ENCODE peak calls at places on chromosomes 5 and 9, in six cellular contexts. T is uterus; F is heart right ventricle; X is CD4-positive, CD25-positive, alpha-beta regulatory T cell; D is mucosa of descending colon; I is fibroblast of lung. L is an unnamed sample.

GRCh38 chr9:126462617-126463016 is 136.0 kb downstream of the MVB12B start:
- DNase-seq in D (no peak), I (no peak), X (no peak), F (no peak), T (no peak), L (no peak)

GRCh38 chr5:43874772-43875171 is 271.8 kb downstream of the NNT start:
- DNase-seq in X (no peak), F (no peak), I (peak), T (no peak), D (no peak), L (peak)

GRCh38 chr5:132472431-132472830 is 18.1 kb downstream of the IRF1 start:
- DNase-seq in I (no peak), D (no peak), X (no peak), T (peak), F (no peak), L (no peak)

GRCh38 chr9:36486454-36486932 is 86.2 kb upstream of the MELK start:
- DNase-seq in T (no peak), X (no peak), D (no peak), F (no peak), I (no peak), L (peak)

GRCh38 chr9:136696502-136696901 is 9.2 kb upstream of the AGPAT2 start:
- DNase-seq in F (no peak), D (peak), X (no peak), I (no peak), T (no peak), L (no peak)

GRCh38 chr5:134913795-134914194 is 8.9 kb downstream of the PCBD2 start:
- DNase-seq in D (no peak), F (no peak), I (no peak), T (no peak), X (no peak), L (no peak)

GRCh38 chr9:2662496-2662895 is 40.9 kb downstream of the VLDLR start:
- DNase-seq in F (no peak), T (no peak), I (no peak), D (no peak), X (no peak), L (no peak)

GRCh38 chr5:42944989-42945388 is 95.1 kb downstream of the ANXA2R start:
- DNase-seq in F (no peak), D (no peak), T (no peak), I (peak), X (no peak), L (peak)

GRCh38 chr9:17005085-17005484 is 129.8 kb upstream of the CNTLN start:
- DNase-seq in I (peak), T (peak), F (peak), X (no peak), D (peak), L (peak)

GRCh38 chr9:29213374-29214161 is 1640.3 kb upstream of the C9orf72 start:
- DNase-seq in F (no peak), X (no peak), I (no peak), T (peak), D (no peak), L (no peak)

GRCh38 chr9:98867434-98868168 is 60.1 kb downstream of the GALNT12 start:
- DNase-seq in X (no peak), D (peak), I (peak), T (peak), F (peak), L (peak)

GRCh38 chr9:97386733-97387503 is 25.0 kb upstream of the TDRD7 start:
- DNase-seq in I (peak), X (peak), F (peak), T (peak), D (peak), L (peak)

GRCh38 chr9:98995059-98995665 is 51.5 kb downstream of the COL15A1 start:
- DNase-seq in T (peak), D (no peak), X (no peak), I (peak), F (peak), L (peak)

GRCh38 chr9:84701801-84702200 is 32.3 kb downstream of the NTRK2 start:
- DNase-seq in T (no peak), I (no peak), D (no peak), X (no peak), F (no peak), L (no peak)

GRCh38 chr9:82934949-82935348 is 128.0 kb downstream of the RASEF start:
- DNase-seq in I (peak), T (no peak), D (no peak), X (no peak), F (no peak), L (peak)

GRCh38 chr9:33415152-33416038 is 13.0 kb upstream of the AQP7 start:
- DNase-seq in D (peak), T (peak), F (peak), I (peak), X (peak), L (no peak)

GRCh38 chr9:68685770-68686169 is 19.3 kb upstream of the PIP5K1B start:
- DNase-seq in D (no peak), F (no peak), T (no peak), I (no peak), X (no peak), L (no peak)

GRCh38 chr5:5422819-5423515 is 490 bp downstream of the ICE1 start:
- DNase-seq in F (no peak), I (no peak), T (no peak), X (no peak), D (no peak), L (no peak)

GRCh38 chr5:59485629-59486439 is 407.7 kb downstream of the PDE4D start:
- DNase-seq in I (peak), F (no peak), X (no peak), T (no peak), D (no peak), L (no peak)

DNA sequence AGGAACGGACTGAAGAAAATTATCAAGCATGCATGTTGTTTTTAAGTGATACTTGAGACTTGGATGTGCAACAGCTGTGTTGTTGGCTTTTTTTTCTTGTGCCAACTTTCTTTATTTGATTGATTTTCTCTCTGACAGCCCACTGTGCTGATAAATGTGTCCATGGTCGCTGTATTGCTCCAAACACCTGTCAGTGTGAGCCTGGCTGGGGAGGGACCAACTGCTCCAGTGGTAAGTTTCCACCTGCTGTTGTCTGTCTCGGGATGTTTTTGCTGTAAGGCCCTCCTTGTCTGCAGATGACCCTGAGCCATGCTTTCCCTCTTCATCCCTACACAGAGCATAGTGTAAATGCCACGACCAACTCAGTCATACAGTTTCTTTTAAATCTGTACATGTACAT is 79.2 kb downstream of the MEGF10 start:
- DNase-seq in T (no peak), D (no peak), I (no peak), X (no peak), F (no peak), L (no peak)
- H3K4me3 ChIP-seq in T (no peak), D (no peak), I (no peak), X (no peak), F (no peak), L (no peak)

GRCh38 chr9:70602364-70603019 is 188.0 kb upstream of the KLF9 start:
- DNase-seq in X (peak), T (peak), F (no peak), I (peak), D (no peak), L (peak)

GRCh38 chr9:70601000-70601929 is 186.8 kb upstream of the KLF9 start:
- DNase-seq in T (peak), X (no peak), F (peak), D (peak), I (peak), L (peak)

GRCh38 chr9:70603020-70603411 is 188.6 kb upstream of the KLF9 start:
- DNase-seq in F (no peak), X (no peak), T (no peak), D (no peak), I (no peak), L (no peak)

GRCh38 chr9:70597886-70598285 is 183.4 kb upstream of the KLF9 start:
- DNase-seq in X (no peak), F (no peak), T (no peak), I (no peak), D (no peak), L (no peak)

GRCh38 chr9:70600479-70600878 is 186.0 kb upstream of the KLF9 start:
- DNase-seq in D (no peak), T (peak), X (no peak), I (peak), F (no peak), L (peak)
- H3K4me3 ChIP-seq in D (no peak), T (no peak), X (no peak), I (no peak), F (no peak), L (peak)

DNA sequence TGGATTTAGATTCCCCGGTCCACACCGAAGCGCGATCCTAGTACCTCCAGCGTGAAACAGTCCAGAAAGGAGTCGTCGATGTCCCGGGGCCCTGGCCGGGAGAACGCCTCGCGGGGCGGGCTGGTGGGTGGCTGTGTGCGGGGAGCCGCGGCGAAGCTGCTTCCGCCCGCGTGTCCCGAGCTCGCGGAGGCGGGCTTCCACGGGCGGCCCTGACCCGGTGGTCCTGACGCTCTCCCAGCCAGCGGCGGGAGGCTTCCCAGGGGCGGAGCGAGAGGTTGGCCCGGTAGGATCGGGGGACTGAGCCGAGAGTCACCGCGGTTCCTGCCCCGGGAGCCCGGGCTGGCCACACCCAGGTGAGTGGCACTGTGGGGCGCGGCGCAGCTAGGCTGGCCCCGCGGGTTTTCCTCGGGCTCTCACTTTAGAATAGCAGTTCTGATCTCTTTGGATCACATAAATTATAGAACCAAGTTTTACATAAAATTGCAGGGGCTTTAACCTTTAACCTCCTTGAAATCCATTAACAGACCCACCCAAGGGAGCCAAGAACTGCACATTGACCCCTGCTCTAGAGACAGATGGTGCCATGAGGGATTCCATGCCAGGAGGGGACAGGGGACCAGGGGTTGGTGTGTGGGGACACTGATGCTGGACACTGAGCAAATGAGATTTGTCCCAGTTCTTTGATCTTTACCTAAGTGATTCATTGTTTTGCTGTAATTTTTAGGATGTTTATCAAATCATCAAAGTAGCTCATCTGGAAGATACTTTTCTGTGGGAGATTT is 29.2 kb upstream of the IL31RA start:
- DNase-seq in F (peak), T (no peak), X (no peak), D (peak), I (peak), L (no peak)
- H3K4me3 ChIP-seq in F (peak), T (no peak), X (no peak), D (no peak), I (peak), L (peak)

DNA sequence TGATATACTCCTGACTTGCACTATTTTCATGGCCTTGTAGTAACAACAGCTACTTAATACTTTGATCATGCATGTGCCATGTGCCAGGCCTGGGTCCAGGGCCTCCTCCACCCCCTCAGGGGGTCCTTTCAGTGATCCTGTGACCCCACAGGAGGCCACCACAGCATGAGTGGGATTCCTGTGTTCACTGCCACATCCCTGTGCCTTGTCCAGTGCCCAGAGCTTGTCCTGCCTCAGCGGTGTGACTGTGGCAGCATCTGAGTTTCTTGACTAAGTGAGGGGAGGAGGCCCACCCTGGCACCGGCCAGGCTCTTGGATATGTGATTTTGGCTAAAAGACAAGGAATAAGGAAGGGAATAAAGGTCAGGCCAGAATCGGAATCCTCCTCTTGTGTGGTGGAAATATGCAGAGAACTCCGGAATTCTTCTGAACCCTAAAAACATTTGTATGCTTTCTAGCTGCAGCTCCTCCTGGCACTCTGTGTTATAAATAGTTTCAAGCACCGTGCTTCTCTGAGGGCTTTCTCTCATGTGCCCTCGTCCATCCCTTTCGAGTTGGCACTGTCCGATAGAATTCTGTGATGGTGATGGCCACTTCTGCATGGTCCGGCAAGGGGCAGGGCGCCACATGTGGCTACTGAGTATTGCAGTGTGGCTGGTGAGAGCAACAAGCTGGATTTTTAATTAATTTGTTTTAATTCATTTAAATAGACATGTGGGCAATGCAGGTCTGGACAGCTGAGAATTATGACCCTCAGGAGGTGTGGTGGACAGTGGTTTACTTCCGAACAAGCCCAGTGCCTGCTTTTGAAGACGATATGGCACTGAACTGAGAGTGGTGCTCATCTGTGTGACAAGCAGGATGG is 31.8 kb downstream of the TENT4A start:
- DNase-seq in X (no peak), T (no peak), D (no peak), I (no peak), F (no peak), L (no peak)
- H3K4me3 ChIP-seq in X (no peak), T (no peak), D (no peak), I (no peak), F (no peak), L (no peak)

GRCh38 chr9:77455312-77455927 is 192.7 kb downstream of the GNA14 start:
- DNase-seq in D (no peak), F (no peak), I (no peak), T (no peak), X (no peak), L (no peak)

GRCh38 chr9:77454668-77455067 is 193.5 kb downstream of the GNA14 start:
- DNase-seq in D (no peak), T (no peak), I (peak), F (no peak), X (no peak), L (peak)

GRCh38 chr9:77451507-77451906 is 196.6 kb downstream of the GNA14 start:
- DNase-seq in T (no peak), I (no peak), F (no peak), D (no peak), X (no peak), L (no peak)

GRCh38 chr9:77456829-77457437 is 191.2 kb downstream of the GNA14 start:
- DNase-seq in F (peak), T (peak), D (peak), X (peak), I (peak), L (peak)

GRCh38 chr9:77453857-77454647 is 194.1 kb downstream of the GNA14 start:
- DNase-seq in T (no peak), F (no peak), X (no peak), D (no peak), I (no peak), L (no peak)
- H3K4me3 ChIP-seq in T (no peak), F (no peak), X (peak), D (no peak), I (no peak), L (no peak)

GRCh38 chr5:151094861-151095260 is 14.0 kb upstream of the TNIP1 start:
- DNase-seq in I (peak), X (no peak), T (no peak), D (no peak), F (no peak), L (peak)
- H3K4me3 ChIP-seq in I (no peak), X (peak), T (no peak), D (no peak), F (no peak), L (no peak)

GRCh38 chr5:173612948-173613347 is 3.5 kb downstream of the BOD1 start:
- DNase-seq in I (peak), T (no peak), X (no peak), F (no peak), D (no peak), L (peak)

GRCh38 chr5:173613433-173614144 is 2.9 kb downstream of the BOD1 start:
- DNase-seq in D (no peak), F (no peak), T (no peak), X (no peak), I (no peak), L (no peak)

GRCh38 chr5:173616577-173617118 is at the start of gene BOD1:
- DNase-seq in F (peak), I (peak), X (peak), T (peak), D (peak), L (peak)

GRCh38 chr5:173615884-173616576 is 420 bp downstream of the BOD1 start:
- DNase-seq in X (peak), I (peak), D (peak), T (peak), F (peak), L (peak)

DNA sequence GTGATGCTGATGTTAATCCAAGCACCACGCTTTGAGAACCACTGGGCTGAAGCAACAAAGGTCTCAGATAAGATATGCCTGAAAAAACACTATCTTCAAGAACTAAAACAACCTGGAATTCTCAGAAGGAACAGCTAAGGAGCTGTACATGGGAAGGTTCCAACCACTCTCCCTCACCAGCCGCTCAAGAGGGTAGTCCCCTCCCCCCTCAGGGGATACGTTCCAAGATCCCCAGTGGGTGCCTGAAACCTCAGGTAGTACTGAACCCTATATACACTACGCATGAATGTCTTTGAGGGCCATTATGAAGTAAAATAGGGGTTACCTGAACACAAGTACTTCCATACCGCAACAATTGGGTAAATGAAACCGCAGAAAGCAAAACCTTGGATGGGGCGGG is 1.9 kb downstream of the BOD1 start:
- DNase-seq in F (no peak), D (no peak), T (no peak), X (no peak), I (no peak), L (no peak)
- H3K4me3 ChIP-seq in F (peak), D (no peak), T (no peak), X (peak), I (peak), L (peak)